ENCODE peak calls at places on chromosome 11, in ten cellular contexts. One of them, this sample, is unnamed.

GRCh38 chr11:10305262-10305963 is 540 bp downstream of the ADM start:
- DNase-seq in stimulated activated CD8-positive, alpha-beta memory T cell treated with anti-CD3 and anti-CD28 coated beads, Interleukin-15, amount 100 ng/mL, for 4 hours: no peak
- DNase-seq in AG08395: no peak
- DNase-seq in effector memory CD4-positive, alpha-beta T cell: no peak
- DNase-seq in Caki2: no peak
- DNase-seq in endothelial cell: peak; percentile 48
- DNase-seq in DMS79 treated with DMSO at 0.1 percent for 48 hours: peak; percentile 24
- DNase-seq in H7: peak; percentile 69
- DNase-seq in adipocyte: no peak
- DNase-seq in NCI-H1048: no peak
- DNase-seq in this sample: no peak

GRCh38 chr11:125090816-125091215 is 20.6 kb downstream of the TMEM218 start:
- DNase-seq in H7: no peak
- DNase-seq in NCI-H1048: no peak
- DNase-seq in Caki2: no peak
- DNase-seq in endothelial cell: no peak
- DNase-seq in effector memory CD4-positive, alpha-beta T cell: no peak
- DNase-seq in adipocyte: no peak
- DNase-seq in DMS79 treated with DMSO at 0.1 percent for 48 hours: no peak
- DNase-seq in stimulated activated CD8-positive, alpha-beta memory T cell treated with anti-CD3 and anti-CD28 coated beads, Interleukin-15, amount 100 ng/mL, for 4 hours: no peak
- DNase-seq in AG08395: no peak
- DNase-seq in this sample: no peak

GRCh38 chr11:65918211-65919150 is at the start of gene C11orf68:
- DNase-seq in stimulated activated CD8-positive, alpha-beta memory T cell treated with anti-CD3 and anti-CD28 coated beads, Interleukin-15, amount 100 ng/mL, for 4 hours: no peak
- DNase-seq in H7: no peak
- DNase-seq in endothelial cell: no peak
- DNase-seq in Caki2: no peak
- DNase-seq in NCI-H1048: no peak
- DNase-seq in AG08395: no peak
- DNase-seq in adipocyte: no peak
- DNase-seq in DMS79 treated with DMSO at 0.1 percent for 48 hours: peak; percentile 6
- DNase-seq in effector memory CD4-positive, alpha-beta T cell: no peak
- DNase-seq in this sample: no peak

GRCh38 chr11:95925011-95925410 is 1.1 kb upstream of the MTMR2 start:
- DNase-seq in effector memory CD4-positive, alpha-beta T cell: no peak
- DNase-seq in H7: no peak
- DNase-seq in DMS79 treated with DMSO at 0.1 percent for 48 hours: no peak
- DNase-seq in NCI-H1048: no peak
- DNase-seq in Caki2: peak; percentile 65
- DNase-seq in adipocyte: peak; percentile 14
- DNase-seq in endothelial cell: no peak
- DNase-seq in AG08395: no peak
- DNase-seq in stimulated activated CD8-positive, alpha-beta memory T cell treated with anti-CD3 and anti-CD28 coated beads, Interleukin-15, amount 100 ng/mL, for 4 hours: no peak
- DNase-seq in this sample: no peak

GRCh38 chr11:74154621-74155281 is 16.1 kb downstream of the C2CD3 start:
- DNase-seq in endothelial cell: no peak
- DNase-seq in NCI-H1048: no peak
- DNase-seq in adipocyte: peak; percentile 19
- DNase-seq in stimulated activated CD8-positive, alpha-beta memory T cell treated with anti-CD3 and anti-CD28 coated beads, Interleukin-15, amount 100 ng/mL, for 4 hours: no peak
- DNase-seq in AG08395: no peak
- DNase-seq in H7: no peak
- DNase-seq in Caki2: peak; percentile 9
- DNase-seq in DMS79 treated with DMSO at 0.1 percent for 48 hours: peak; percentile 56
- DNase-seq in effector memory CD4-positive, alpha-beta T cell: no peak
- DNase-seq in this sample: no peak

GRCh38 chr11:35138949-35139881 is at the start of gene CD44:
- DNase-seq in H7: peak; percentile 78
- DNase-seq in Caki2: peak; percentile 74
- DNase-seq in adipocyte: peak; percentile 89
- DNase-seq in stimulated activated CD8-positive, alpha-beta memory T cell treated with anti-CD3 and anti-CD28 coated beads, Interleukin-15, amount 100 ng/mL, for 4 hours: peak; percentile 80
- DNase-seq in AG08395: peak; percentile 93
- DNase-seq in endothelial cell: peak; percentile 20
- DNase-seq in NCI-H1048: no peak
- DNase-seq in effector memory CD4-positive, alpha-beta T cell: peak; percentile 79
- DNase-seq in DMS79 treated with DMSO at 0.1 percent for 48 hours: peak; percentile 58
- DNase-seq in this sample: peak; percentile 29

GRCh38 chr11:119615003-119615878 is 113.8 kb downstream of the NECTIN1 start:
- DNase-seq in DMS79 treated with DMSO at 0.1 percent for 48 hours: no peak
- DNase-seq in Caki2: peak; percentile 90
- DNase-seq in H7: no peak
- DNase-seq in effector memory CD4-positive, alpha-beta T cell: no peak
- DNase-seq in stimulated activated CD8-positive, alpha-beta memory T cell treated with anti-CD3 and anti-CD28 coated beads, Interleukin-15, amount 100 ng/mL, for 4 hours: no peak
- DNase-seq in NCI-H1048: no peak
- DNase-seq in AG08395: peak; percentile 63
- DNase-seq in adipocyte: peak; percentile 41
- DNase-seq in endothelial cell: no peak
- DNase-seq in this sample: no peak

GRCh38 chr11:103281301-103281700 is 172.1 kb downstream of the DYNC2H1 start:
- DNase-seq in Caki2: no peak
- DNase-seq in endothelial cell: no peak
- DNase-seq in DMS79 treated with DMSO at 0.1 percent for 48 hours: no peak
- DNase-seq in NCI-H1048: no peak
- DNase-seq in H7: no peak
- DNase-seq in AG08395: peak; percentile 3
- DNase-seq in effector memory CD4-positive, alpha-beta T cell: no peak
- DNase-seq in adipocyte: peak; percentile 32
- DNase-seq in stimulated activated CD8-positive, alpha-beta memory T cell treated with anti-CD3 and anti-CD28 coated beads, Interleukin-15, amount 100 ng/mL, for 4 hours: no peak
- DNase-seq in this sample: no peak

GRCh38 chr11:43922974-43923326 is 19.5 kb upstream of the C11orf96 start:
- DNase-seq in endothelial cell: no peak
- DNase-seq in Caki2: no peak
- DNase-seq in adipocyte: no peak
- DNase-seq in H7: no peak
- DNase-seq in stimulated activated CD8-positive, alpha-beta memory T cell treated with anti-CD3 and anti-CD28 coated beads, Interleukin-15, amount 100 ng/mL, for 4 hours: no peak
- DNase-seq in DMS79 treated with DMSO at 0.1 percent for 48 hours: no peak
- DNase-seq in NCI-H1048: no peak
- DNase-seq in AG08395: no peak
- DNase-seq in effector memory CD4-positive, alpha-beta T cell: no peak
- DNase-seq in this sample: no peak

GRCh38 chr11:26753738-26754504 is 32.1 kb upstream of the SLC5A12 start:
- DNase-seq in DMS79 treated with DMSO at 0.1 percent for 48 hours: peak; percentile 7
- DNase-seq in AG08395: peak; percentile 76
- DNase-seq in Caki2: peak; percentile 37
- DNase-seq in stimulated activated CD8-positive, alpha-beta memory T cell treated with anti-CD3 and anti-CD28 coated beads, Interleukin-15, amount 100 ng/mL, for 4 hours: no peak
- DNase-seq in adipocyte: peak; percentile 92
- DNase-seq in endothelial cell: peak; percentile 33
- DNase-seq in NCI-H1048: no peak
- DNase-seq in effector memory CD4-positive, alpha-beta T cell: no peak
- DNase-seq in H7: peak; percentile 10
- DNase-seq in this sample: no peak

GRCh38 chr11:92845390-92846185 is 123.9 kb upstream of the MTNR1B start:
- DNase-seq in AG08395: no peak
- DNase-seq in NCI-H1048: no peak
- DNase-seq in adipocyte: no peak
- DNase-seq in Caki2: no peak
- DNase-seq in endothelial cell: no peak
- DNase-seq in DMS79 treated with DMSO at 0.1 percent for 48 hours: peak; percentile 49
- DNase-seq in effector memory CD4-positive, alpha-beta T cell: no peak
- DNase-seq in stimulated activated CD8-positive, alpha-beta memory T cell treated with anti-CD3 and anti-CD28 coated beads, Interleukin-15, amount 100 ng/mL, for 4 hours: no peak
- DNase-seq in H7: no peak
- DNase-seq in this sample: no peak

GRCh38 chr11:62024975-62025374 is 57.5 kb upstream of the FTH1 start:
- DNase-seq in stimulated activated CD8-positive, alpha-beta memory T cell treated with anti-CD3 and anti-CD28 coated beads, Interleukin-15, amount 100 ng/mL, for 4 hours: no peak
- DNase-seq in effector memory CD4-positive, alpha-beta T cell: no peak
- DNase-seq in Caki2: no peak
- DNase-seq in H7: no peak
- DNase-seq in AG08395: no peak
- DNase-seq in NCI-H1048: no peak
- DNase-seq in DMS79 treated with DMSO at 0.1 percent for 48 hours: no peak
- DNase-seq in adipocyte: no peak
- DNase-seq in endothelial cell: no peak
- DNase-seq in this sample: no peak

GRCh38 chr11:117456027-117456720 is 128.5 kb downstream of the CEP164 start:
- DNase-seq in adipocyte: no peak
- DNase-seq in effector memory CD4-positive, alpha-beta T cell: no peak
- DNase-seq in AG08395: no peak
- DNase-seq in endothelial cell: no peak
- DNase-seq in Caki2: no peak
- DNase-seq in DMS79 treated with DMSO at 0.1 percent for 48 hours: no peak
- DNase-seq in NCI-H1048: no peak
- DNase-seq in stimulated activated CD8-positive, alpha-beta memory T cell treated with anti-CD3 and anti-CD28 coated beads, Interleukin-15, amount 100 ng/mL, for 4 hours: no peak
- DNase-seq in H7: no peak
- DNase-seq in this sample: no peak

GRCh38 chr11:123404626-123405025 is 25.4 kb upstream of the GRAMD1B start:
- DNase-seq in effector memory CD4-positive, alpha-beta T cell: no peak
- DNase-seq in DMS79 treated with DMSO at 0.1 percent for 48 hours: no peak
- DNase-seq in adipocyte: no peak
- DNase-seq in NCI-H1048: no peak
- DNase-seq in stimulated activated CD8-positive, alpha-beta memory T cell treated with anti-CD3 and anti-CD28 coated beads, Interleukin-15, amount 100 ng/mL, for 4 hours: no peak
- DNase-seq in H7: no peak
- DNase-seq in AG08395: no peak
- DNase-seq in Caki2: no peak
- DNase-seq in endothelial cell: no peak
- DNase-seq in this sample: no peak

GRCh38 chr11:132318421-132319157 is 948.2 kb downstream of the NTM start:
- DNase-seq in H7: no peak
- DNase-seq in NCI-H1048: no peak
- DNase-seq in Caki2: peak; percentile 52
- DNase-seq in stimulated activated CD8-positive, alpha-beta memory T cell treated with anti-CD3 and anti-CD28 coated beads, Interleukin-15, amount 100 ng/mL, for 4 hours: no peak
- DNase-seq in effector memory CD4-positive, alpha-beta T cell: no peak
- DNase-seq in AG08395: peak; percentile 79
- DNase-seq in endothelial cell: no peak
- DNase-seq in adipocyte: peak; percentile 42
- DNase-seq in DMS79 treated with DMSO at 0.1 percent for 48 hours: no peak
- DNase-seq in this sample: no peak

GRCh38 chr11:85826096-85826855 is 15.3 kb upstream of the SYTL2 start:
- DNase-seq in adipocyte: peak; percentile 50
- DNase-seq in stimulated activated CD8-positive, alpha-beta memory T cell treated with anti-CD3 and anti-CD28 coated beads, Interleukin-15, amount 100 ng/mL, for 4 hours: no peak
- DNase-seq in NCI-H1048: no peak
- DNase-seq in Caki2: no peak
- DNase-seq in H7: peak; percentile 68
- DNase-seq in effector memory CD4-positive, alpha-beta T cell: no peak
- DNase-seq in DMS79 treated with DMSO at 0.1 percent for 48 hours: no peak
- DNase-seq in endothelial cell: peak; percentile 39
- DNase-seq in AG08395: peak; percentile 65
- DNase-seq in this sample: no peak

GRCh38 chr11:125110506-125110905 is 920 bp downstream of the TMEM218 start:
- DNase-seq in effector memory CD4-positive, alpha-beta T cell: no peak
- DNase-seq in NCI-H1048: no peak
- DNase-seq in H7: no peak
- DNase-seq in Caki2: no peak
- DNase-seq in endothelial cell: no peak
- DNase-seq in AG08395: no peak
- DNase-seq in DMS79 treated with DMSO at 0.1 percent for 48 hours: peak; percentile 24
- DNase-seq in adipocyte: no peak
- DNase-seq in stimulated activated CD8-positive, alpha-beta memory T cell treated with anti-CD3 and anti-CD28 coated beads, Interleukin-15, amount 100 ng/mL, for 4 hours: no peak
- DNase-seq in this sample: no peak

GRCh38 chr11:122115520-122116343 is at the start of gene BLID:
- DNase-seq in AG08395: no peak
- DNase-seq in endothelial cell: peak; percentile 77
- DNase-seq in effector memory CD4-positive, alpha-beta T cell: no peak
- DNase-seq in DMS79 treated with DMSO at 0.1 percent for 48 hours: no peak
- DNase-seq in H7: no peak
- DNase-seq in Caki2: no peak
- DNase-seq in adipocyte: peak; percentile 69
- DNase-seq in NCI-H1048: no peak
- DNase-seq in stimulated activated CD8-positive, alpha-beta memory T cell treated with anti-CD3 and anti-CD28 coated beads, Interleukin-15, amount 100 ng/mL, for 4 hours: no peak
- DNase-seq in this sample: no peak

GRCh38 chr11:44604171-44604581 is 38.7 kb downstream of the CD82 start:
- DNase-seq in adipocyte: no peak
- DNase-seq in stimulated activated CD8-positive, alpha-beta memory T cell treated with anti-CD3 and anti-CD28 coated beads, Interleukin-15, amount 100 ng/mL, for 4 hours: no peak
- DNase-seq in NCI-H1048: no peak
- DNase-seq in DMS79 treated with DMSO at 0.1 percent for 48 hours: peak; percentile 98
- DNase-seq in Caki2: no peak
- DNase-seq in endothelial cell: no peak
- DNase-seq in effector memory CD4-positive, alpha-beta T cell: no peak
- DNase-seq in H7: no peak
- DNase-seq in AG08395: no peak
- DNase-seq in this sample: no peak

GRCh38 chr11:107836811-107837210 is 21.8 kb downstream of the SLC35F2 start:
- DNase-seq in stimulated activated CD8-positive, alpha-beta memory T cell treated with anti-CD3 and anti-CD28 coated beads, Interleukin-15, amount 100 ng/mL, for 4 hours: no peak
- DNase-seq in AG08395: no peak
- DNase-seq in H7: no peak
- DNase-seq in NCI-H1048: no peak
- DNase-seq in effector memory CD4-positive, alpha-beta T cell: no peak
- DNase-seq in Caki2: no peak
- DNase-seq in endothelial cell: no peak
- DNase-seq in adipocyte: no peak
- DNase-seq in DMS79 treated with DMSO at 0.1 percent for 48 hours: no peak
- DNase-seq in this sample: no peak

GRCh38 chr11:128779036-128779435 is 85.2 kb downstream of the FLI1 start:
- DNase-seq in H7: no peak
- DNase-seq in Caki2: no peak
- DNase-seq in AG08395: no peak
- DNase-seq in NCI-H1048: no peak
- DNase-seq in adipocyte: peak; percentile 26
- DNase-seq in DMS79 treated with DMSO at 0.1 percent for 48 hours: no peak
- DNase-seq in endothelial cell: no peak
- DNase-seq in effector memory CD4-positive, alpha-beta T cell: no peak
- DNase-seq in stimulated activated CD8-positive, alpha-beta memory T cell treated with anti-CD3 and anti-CD28 coated beads, Interleukin-15, amount 100 ng/mL, for 4 hours: no peak
- DNase-seq in this sample: no peak

GRCh38 chr11:43984519-43985385 is 42.3 kb downstream of the C11orf96 start:
- DNase-seq in effector memory CD4-positive, alpha-beta T cell: no peak
- DNase-seq in AG08395: no peak
- DNase-seq in NCI-H1048: no peak
- DNase-seq in stimulated activated CD8-positive, alpha-beta memory T cell treated with anti-CD3 and anti-CD28 coated beads, Interleukin-15, amount 100 ng/mL, for 4 hours: no peak
- DNase-seq in Caki2: no peak
- DNase-seq in DMS79 treated with DMSO at 0.1 percent for 48 hours: peak; percentile 81
- DNase-seq in H7: no peak
- DNase-seq in adipocyte: no peak
- DNase-seq in endothelial cell: no peak
- DNase-seq in this sample: no peak

GRCh38 chr11:28011813-28012212 is 96.1 kb downstream of the KIF18A start:
- DNase-seq in stimulated activated CD8-positive, alpha-beta memory T cell treated with anti-CD3 and anti-CD28 coated beads, Interleukin-15, amount 100 ng/mL, for 4 hours: no peak
- DNase-seq in Caki2: no peak
- DNase-seq in H7: no peak
- DNase-seq in endothelial cell: no peak
- DNase-seq in effector memory CD4-positive, alpha-beta T cell: no peak
- DNase-seq in AG08395: no peak
- DNase-seq in NCI-H1048: no peak
- DNase-seq in adipocyte: no peak
- DNase-seq in DMS79 treated with DMSO at 0.1 percent for 48 hours: no peak
- DNase-seq in this sample: no peak

GRCh38 chr11:27281740-27282139 is 81.3 kb downstream of the CCDC34 start:
- DNase-seq in stimulated activated CD8-positive, alpha-beta memory T cell treated with anti-CD3 and anti-CD28 coated beads, Interleukin-15, amount 100 ng/mL, for 4 hours: no peak
- DNase-seq in DMS79 treated with DMSO at 0.1 percent for 48 hours: no peak
- DNase-seq in Caki2: no peak
- DNase-seq in NCI-H1048: no peak
- DNase-seq in endothelial cell: no peak
- DNase-seq in H7: no peak
- DNase-seq in effector memory CD4-positive, alpha-beta T cell: no peak
- DNase-seq in adipocyte: no peak
- DNase-seq in AG08395: peak; percentile 26
- DNase-seq in this sample: no peak

GRCh38 chr11:957201-957920 is 31.7 kb downstream of the AP2A2 start:
- DNase-seq in DMS79 treated with DMSO at 0.1 percent for 48 hours: no peak
- DNase-seq in endothelial cell: no peak
- DNase-seq in NCI-H1048: no peak
- DNase-seq in H7: no peak
- DNase-seq in stimulated activated CD8-positive, alpha-beta memory T cell treated with anti-CD3 and anti-CD28 coated beads, Interleukin-15, amount 100 ng/mL, for 4 hours: no peak
- DNase-seq in adipocyte: no peak
- DNase-seq in AG08395: no peak
- DNase-seq in effector memory CD4-positive, alpha-beta T cell: no peak
- DNase-seq in Caki2: no peak
- DNase-seq in this sample: no peak

GRCh38 chr11:75737314-75737713 is 19.7 kb downstream of the MOGAT2 start:
- DNase-seq in Caki2: no peak
- DNase-seq in stimulated activated CD8-positive, alpha-beta memory T cell treated with anti-CD3 and anti-CD28 coated beads, Interleukin-15, amount 100 ng/mL, for 4 hours: no peak
- DNase-seq in adipocyte: no peak
- DNase-seq in NCI-H1048: no peak
- DNase-seq in H7: no peak
- DNase-seq in effector memory CD4-positive, alpha-beta T cell: no peak
- DNase-seq in DMS79 treated with DMSO at 0.1 percent for 48 hours: no peak
- DNase-seq in endothelial cell: no peak
- DNase-seq in AG08395: no peak
- DNase-seq in this sample: no peak

This sample was measured in esophagus squamous epithelium.